ENCODE peak calls at places on chromosomes 13 and 19, in five cellular contexts. Z is H9, C is mesenchymal stem cell, N is trophoblast cell, T is H1. Y is an unnamed sample.

GRCh38 chr19:10985502-10985901 is 24.7 kb downstream of the SMARCA4 start:
- DNase-seq in Z (no peak), C (no peak), N (no peak), T (no peak), Y (no peak)

GRCh38 chr13:98575876-98576214 is 1.1 kb downstream of the STK24 start:
- DNase-seq in Z (no peak), C (no peak), N (no peak), T (no peak), Y (no peak)

GRCh38 chr13:100409132-100409531 is 179.5 kb downstream of the GGACT start:
- DNase-seq in Z (no peak), C (peak), N (no peak), T (no peak), Y (no peak)

GRCh38 chr19:7488736-7489353 is at the start of gene PEX11G:
- DNase-seq in Z (peak), C (peak), N (peak), T (peak), Y (peak)

GRCh38 chr13:39037880-39038568 is at the start of the genes NHLRC3 and PROSER1:
- DNase-seq in Z (peak), C (peak), N (peak), T (peak), Y (peak)

GRCh38 chr19:1269478-1270167 is 491 bp downstream of the CIRBP start:
- DNase-seq in Z (peak), C (peak), N (peak), T (no peak), Y (no peak)

GRCh38 chr13:73056054-73056962 is 2.5 kb upstream of the KLF5 start:
- DNase-seq in Z (no peak), C (peak), N (peak), T (no peak), Y (no peak)

GRCh38 chr19:44748426-44749254 is at the start of gene BCL3:
- DNase-seq in Z (no peak), C (peak), N (peak), T (no peak), Y (no peak)

GRCh38 chr13:92097337-92097903 is 699.0 kb downstream of the GPC5 start:
- DNase-seq in Z (no peak), C (peak), N (peak), T (no peak), Y (no peak)

GRCh38 chr13:20043207-20043925 is 84.8 kb downstream of the ZMYM2 start:
- DNase-seq in Z (no peak), C (no peak), N (no peak), T (no peak), Y (no peak)

GRCh38 chr19:52086481-52086880 is 9.1 kb downstream of the ZNF841 start:
- DNase-seq in Z (no peak), C (no peak), N (no peak), T (no peak), Y (no peak)

GRCh38 chr13:60619461-60619860 is 222.4 kb downstream of the TDRD3 start:
- DNase-seq in Z (no peak), C (no peak), N (no peak), T (no peak), Y (no peak)

GRCh38 chr19:41893899-41894298 is 10.9 kb downstream of the ARHGEF1 start:
- DNase-seq in Z (no peak), C (peak), N (no peak), T (no peak), Y (no peak)

GRCh38 chr19:15015946-15016542 is 33.2 kb upstream of the CASP14 start:
- DNase-seq in Z (peak), C (no peak), N (peak), T (no peak), Y (peak)

GRCh38 chr19:20664917-20665781 is 3.8 kb upstream of the ZNF626 start:
- DNase-seq in Z (peak), C (no peak), N (peak), T (no peak), Y (peak)

GRCh38 chr13:50396001-50396400 is 380.8 kb downstream of the KCNRG start:
- DNase-seq in Z (no peak), C (no peak), N (no peak), T (no peak), Y (no peak)

GRCh38 chr13:110505594-110505993 is 55.9 kb downstream of the RAB20 start:
- DNase-seq in Z (no peak), C (no peak), N (no peak), T (no peak), Y (no peak)

GRCh38 chr19:11198175-11198534 is 810 bp upstream of the KANK2 start:
- DNase-seq in Z (no peak), C (no peak), N (no peak), T (no peak), Y (no peak)

GRCh38 chr19:3358919-3359849 is 7.2 kb upstream of the NFIC start:
- DNase-seq in Z (no peak), C (peak), N (peak), T (no peak), Y (no peak)

GRCh38 chr13:40101708-40102359 is 446.4 kb downstream of the COG6 start:
- DNase-seq in Z (no peak), C (no peak), N (no peak), T (no peak), Y (no peak)

GRCh38 chr19:7366701-7367420 is 18.1 kb downstream of the ARHGEF18 start:
- DNase-seq in Z (no peak), C (peak), N (peak), T (no peak), Y (no peak)

GRCh38 chr19:54523403-54523802 is 20.8 kb downstream of the LAIR2 start:
- DNase-seq in Z (no peak), C (no peak), N (no peak), T (no peak), Y (no peak)

GRCh38 chr19:31334101-31334848 is 15.0 kb downstream of the TSHZ3 start:
- DNase-seq in Z (no peak), C (peak), N (no peak), T (no peak), Y (no peak)

GRCh38 chr13:36282818-36283432 is 14.7 kb downstream of the CCDC169 start:
- DNase-seq in Z (no peak), C (peak), N (peak), T (no peak), Y (peak)

GRCh38 chr19:34317311-34317927 is 47.6 kb upstream of the GPI start:
- DNase-seq in Z (no peak), C (peak), N (peak), T (no peak), Y (no peak)

GRCh38 chr13:26220575-26220974 is 1.5 kb downstream of the RNF6 start:
- DNase-seq in Z (no peak), C (peak), N (peak), T (no peak), Y (no peak)

GRCh38 chr19:10230155-10230903 is 802 bp downstream of the S1PR2 start:
- DNase-seq in Z (peak), C (peak), N (peak), T (no peak), Y (peak)

GRCh38 chr19:10603873-10604459 is 16.9 kb upstream of the AP1M2 start:
- DNase-seq in Z (no peak), C (peak), N (peak), T (no peak), Y (no peak)

GRCh38 chr13:90867336-90867683 is 480.2 kb upstream of the MIR17HG start:
- DNase-seq in Z (peak), C (peak), N (peak), T (peak), Y (peak)

GRCh38 chr19:35524181-35524838 is 3.8 kb downstream of the SBSN start:
- DNase-seq in Z (peak), C (no peak), N (no peak), T (no peak), Y (no peak)

GRCh38 chr19:38583985-38584305 is 33.8 kb downstream of the MAP4K1 start:
- DNase-seq in Z (no peak), C (no peak), N (no peak), T (no peak), Y (no peak)
- H2AK5ac ChIP-seq in Z (no peak), C (no peak), N (no peak), T (no peak), Y (no peak)

DNA sequence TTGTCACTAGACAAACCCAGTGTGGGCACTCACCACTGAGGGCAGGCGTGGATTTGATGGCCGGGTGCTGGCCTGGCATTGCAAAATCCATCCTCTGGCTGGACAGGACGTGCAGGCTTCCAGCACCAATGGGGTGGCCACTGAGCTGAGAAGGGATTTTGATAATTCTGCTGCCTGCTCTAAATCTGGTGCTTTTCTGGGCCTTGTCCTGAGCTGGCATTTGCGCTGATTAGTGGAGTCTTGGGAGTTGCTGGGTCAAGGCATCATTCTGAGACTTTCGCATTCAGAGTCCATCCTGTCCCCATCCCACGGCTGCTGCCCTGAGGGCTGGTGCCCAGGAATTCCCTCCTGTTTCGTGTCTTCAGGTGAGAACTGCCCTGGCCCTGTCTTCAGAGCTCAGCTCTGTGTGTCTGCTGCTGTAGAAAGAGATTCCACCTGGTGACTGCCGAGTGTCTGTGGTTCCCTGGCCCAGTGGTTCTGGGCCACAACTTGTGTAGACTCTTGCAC is 65.9 kb upstream of the MCF2L start:
- DNase-seq in Z (peak), C (no peak), N (no peak), T (no peak), Y (no peak)
- H2BK12ac ChIP-seq in Z (no peak), C (no peak), N (no peak), T (no peak), Y (no peak)

GRCh38 chr19:5933391-5933998 is 19.4 kb downstream of the CAPS start:
- DNase-seq in Z (no peak), C (no peak), N (no peak), T (no peak), Y (no peak)

GRCh38 chr19:5935473-5936307 is 21.6 kb downstream of the CAPS start:
- DNase-seq in Z (no peak), C (no peak), N (no peak), T (no peak), Y (no peak)

GRCh38 chr19:5934002-5934401 is 19.9 kb downstream of the CAPS start:
- DNase-seq in Z (no peak), C (no peak), N (no peak), T (no peak), Y (no peak)

GRCh38 chr19:5936308-5936980 is 22.4 kb downstream of the CAPS start:
- DNase-seq in Z (no peak), C (no peak), N (no peak), T (no peak), Y (no peak)

DNA sequence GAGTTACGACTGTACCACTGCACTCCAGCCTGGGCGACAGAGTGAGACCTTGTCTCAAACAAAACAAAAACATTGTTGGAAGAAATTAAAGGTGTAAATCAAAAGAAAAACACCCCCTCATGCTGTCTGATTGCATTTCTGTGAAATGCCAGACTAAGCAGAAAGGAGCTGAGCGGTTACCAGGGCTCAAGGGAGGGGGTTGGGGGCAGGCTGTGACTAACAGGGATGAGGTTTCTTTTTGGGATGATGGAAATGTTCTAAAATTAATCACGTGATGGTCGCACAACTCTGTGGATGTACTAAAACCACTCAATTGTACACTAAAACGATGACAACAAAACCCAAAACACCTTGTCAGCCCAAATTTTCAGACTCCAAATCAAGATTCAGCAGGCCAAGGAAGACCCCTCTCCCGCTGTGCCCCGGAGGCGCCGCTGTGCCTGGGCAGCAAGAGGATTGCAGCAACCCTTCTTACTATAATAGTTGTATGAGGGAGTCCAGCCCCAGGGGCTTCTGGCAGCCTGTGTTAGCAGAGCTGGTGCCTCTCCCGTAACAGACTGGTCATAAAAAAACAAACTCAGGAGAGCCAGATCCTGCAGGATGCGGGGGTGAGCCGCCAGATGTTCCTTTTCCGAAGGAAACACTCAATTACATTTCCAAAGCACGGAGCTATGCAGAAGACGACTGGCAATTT is 20.9 kb downstream of the CAPS start:
- DNase-seq in Z (no peak), C (peak), N (no peak), T (no peak), Y (no peak)
- H3K4ac ChIP-seq in Z (no peak), C (no peak), N (no peak), T (no peak), Y (no peak)

GRCh38 chr19:36528921-36529518 is 949 bp upstream of the ZNF260 start:
- DNase-seq in Z (peak), C (no peak), N (peak), T (no peak), Y (no peak)

GRCh38 chr19:36528194-36528920 is at the start of gene ZNF260:
- DNase-seq in Z (peak), C (peak), N (peak), T (peak), Y (peak)

GRCh38 chr19:36526581-36526980 is 1.5 kb downstream of the ZNF260 start:
- DNase-seq in Z (no peak), C (no peak), N (no peak), T (no peak), Y (no peak)

GRCh38 chr19:36524617-36525016 is 3.5 kb downstream of the ZNF260 start:
- DNase-seq in Z (no peak), C (no peak), N (no peak), T (no peak), Y (no peak)

DNA sequence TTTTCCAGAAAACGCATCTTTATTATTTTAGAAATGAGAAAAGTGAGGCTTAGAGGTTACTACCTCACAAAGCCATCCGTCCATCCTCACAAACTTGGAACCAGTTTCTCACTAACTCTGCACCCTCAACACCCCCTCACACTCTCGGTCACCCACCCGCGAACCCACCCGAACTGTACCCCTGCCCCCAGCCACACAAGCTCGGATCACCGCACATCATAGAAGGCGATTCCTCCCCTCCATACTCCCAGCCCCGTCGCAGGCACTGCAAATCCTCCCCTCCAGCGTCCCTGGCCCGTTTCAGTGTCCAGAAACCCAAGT is 238 bp downstream of the ZNF260 start:
- DNase-seq in Z (no peak), C (no peak), N (peak), T (no peak), Y (no peak)
- H2AK5ac ChIP-seq in Z (no peak), C (no peak), N (peak), T (peak), Y (no peak)

DNA sequence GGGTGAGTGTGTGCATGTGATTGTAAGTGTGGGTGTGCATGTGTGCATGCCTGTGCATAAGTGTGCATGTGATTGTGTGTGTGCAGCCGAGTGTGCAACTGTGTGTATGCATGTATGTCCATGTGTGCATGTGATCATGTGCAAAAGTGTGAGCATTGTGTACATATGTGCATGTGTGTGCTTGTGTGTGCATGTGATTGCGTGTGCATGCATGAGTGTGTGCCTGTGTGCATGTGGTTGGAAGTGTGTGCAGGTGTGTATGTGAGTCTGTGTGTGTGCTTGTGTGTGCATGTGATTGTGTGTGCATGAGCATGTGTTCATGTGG is 3.5 kb downstream of the PODNL1 start:
- DNase-seq in Z (no peak), C (no peak), N (no peak), T (no peak), Y (no peak)
- H2BK12ac ChIP-seq in Z (no peak), C (no peak), N (no peak), T (peak), Y (no peak)

GRCh38 chr19:55597493-55597892 is 1.8 kb downstream of the FIZ1 start:
- DNase-seq in Z (peak), C (no peak), N (no peak), T (no peak), Y (no peak)

GRCh38 chr19:55598034-55598433 is 1.3 kb downstream of the FIZ1 start:
- DNase-seq in Z (peak), C (no peak), N (no peak), T (no peak), Y (no peak)

GRCh38 chr19:55599468-55600335 is at the start of the genes FIZ1 and ZNF524:
- DNase-seq in Z (peak), C (peak), N (peak), T (peak), Y (peak)

GRCh38 chr19:55600336-55601028 is 394 bp downstream of the ZNF524 start:
- DNase-seq in Z (no peak), C (no peak), N (peak), T (no peak), Y (peak)

DNA sequence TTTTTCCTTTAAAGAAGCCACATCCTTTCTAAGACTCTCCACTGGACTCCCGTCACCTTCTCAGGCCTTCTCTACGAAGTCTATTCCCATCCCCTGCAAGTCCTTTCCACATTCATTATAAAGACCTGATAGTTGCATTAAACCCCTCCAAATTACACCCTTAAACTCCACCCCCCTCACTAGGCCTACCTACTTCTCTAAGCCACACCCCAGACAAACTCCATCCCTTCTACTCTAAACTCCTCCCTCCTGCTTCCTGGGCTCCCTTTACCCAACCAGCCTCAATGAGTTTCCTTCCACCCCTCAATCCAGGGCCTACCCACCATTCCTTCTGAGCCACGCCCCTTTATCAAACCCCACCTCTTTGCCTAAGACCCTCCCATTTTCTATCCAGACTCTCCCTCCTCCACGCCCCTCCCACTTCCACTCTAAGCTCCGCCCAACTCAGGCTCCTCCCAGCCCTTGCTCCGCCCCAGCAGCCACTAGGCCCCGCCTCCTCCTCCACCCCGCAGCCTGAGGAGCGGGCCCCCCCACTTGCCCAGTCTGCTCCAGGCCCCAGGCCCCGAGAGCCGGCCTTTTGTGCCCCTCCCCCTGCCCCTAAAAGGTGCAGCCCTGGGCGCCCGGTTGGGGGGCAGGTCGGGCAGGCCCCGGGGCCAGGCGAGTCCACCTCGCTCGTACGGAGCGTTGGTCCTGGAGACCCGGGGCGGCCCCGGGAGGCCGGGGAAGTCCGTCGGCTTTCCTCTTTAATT is 424 bp downstream of the FIZ1 start:
- DNase-seq in Z (peak), C (peak), N (peak), T (peak), Y (peak)
- H3K4ac ChIP-seq in Z (no peak), C (peak), N (peak), T (no peak), Y (no peak)

GRCh38 chr13:114032121-114032799 is 58.4 kb upstream of the C13orf46 start:
- DNase-seq in Z (no peak), C (peak), N (no peak), T (no peak), Y (no peak)
- H2AK5ac ChIP-seq in Z (no peak), C (peak), N (peak), T (no peak), Y (peak)

Y was measured in neuronal stem cell.